ENCODE peak calls at places on chromosomes 5 and 9, in seven cellular contexts. One of them, this sample, is unnamed.

GRCh38 chr5:119313207-119313606 is 42.6 kb upstream of the TNFAIP8 start:
- DNase-seq in activated naive CD8-positive, alpha-beta T cell treated with anti-CD3 and anti-CD28 coated beads, Interleukin-2, amount 50 U/mL, for 16 hours: no peak
- DNase-seq in NCI-H1092 treated with DMSO at 0.1 percent for 48 hours: no peak
- DNase-seq in right atrium auricular region: no peak
- DNase-seq in effector memory CD8-positive, alpha-beta T cell: no peak
- DNase-seq in transverse colon: no peak
- DNase-seq in stimulated activated CD4-positive, alpha-beta T cell treated with anti-CD3 and anti-CD28 coated beads, Interleukin-15, amount 100 ng/mL, for 24 hours: no peak
- DNase-seq in this sample: peak

GRCh38 chr9:125633116-125633743 is 73.8 kb downstream of the MAPKAP1 start:
- DNase-seq in right atrium auricular region: no peak
- DNase-seq in transverse colon: no peak
- DNase-seq in activated naive CD8-positive, alpha-beta T cell treated with anti-CD3 and anti-CD28 coated beads, Interleukin-2, amount 50 U/mL, for 16 hours: no peak
- DNase-seq in NCI-H1092 treated with DMSO at 0.1 percent for 48 hours: no peak
- DNase-seq in stimulated activated CD4-positive, alpha-beta T cell treated with anti-CD3 and anti-CD28 coated beads, Interleukin-15, amount 100 ng/mL, for 24 hours: no peak
- DNase-seq in effector memory CD8-positive, alpha-beta T cell: no peak
- DNase-seq in this sample: no peak

GRCh38 chr5:8320244-8320643 is 451.3 kb downstream of the MTRR start:
- DNase-seq in right atrium auricular region: no peak
- DNase-seq in stimulated activated CD4-positive, alpha-beta T cell treated with anti-CD3 and anti-CD28 coated beads, Interleukin-15, amount 100 ng/mL, for 24 hours: no peak
- DNase-seq in NCI-H1092 treated with DMSO at 0.1 percent for 48 hours: no peak
- DNase-seq in effector memory CD8-positive, alpha-beta T cell: no peak
- DNase-seq in activated naive CD8-positive, alpha-beta T cell treated with anti-CD3 and anti-CD28 coated beads, Interleukin-2, amount 50 U/mL, for 16 hours: no peak
- DNase-seq in transverse colon: no peak
- DNase-seq in this sample: no peak

GRCh38 chr5:26343801-26344310 is 694.5 kb downstream of the CDH9 start:
- DNase-seq in activated naive CD8-positive, alpha-beta T cell treated with anti-CD3 and anti-CD28 coated beads, Interleukin-2, amount 50 U/mL, for 16 hours: no peak
- DNase-seq in right atrium auricular region: no peak
- DNase-seq in stimulated activated CD4-positive, alpha-beta T cell treated with anti-CD3 and anti-CD28 coated beads, Interleukin-15, amount 100 ng/mL, for 24 hours: no peak
- DNase-seq in NCI-H1092 treated with DMSO at 0.1 percent for 48 hours: no peak
- DNase-seq in transverse colon: no peak
- DNase-seq in effector memory CD8-positive, alpha-beta T cell: no peak
- DNase-seq in this sample: no peak

GRCh38 chr5:158117467-158118165 is 258.7 kb upstream of the CLINT1 start:
- DNase-seq in NCI-H1092 treated with DMSO at 0.1 percent for 48 hours: no peak
- DNase-seq in stimulated activated CD4-positive, alpha-beta T cell treated with anti-CD3 and anti-CD28 coated beads, Interleukin-15, amount 100 ng/mL, for 24 hours: no peak
- DNase-seq in effector memory CD8-positive, alpha-beta T cell: no peak
- DNase-seq in transverse colon: no peak
- DNase-seq in activated naive CD8-positive, alpha-beta T cell treated with anti-CD3 and anti-CD28 coated beads, Interleukin-2, amount 50 U/mL, for 16 hours: no peak
- DNase-seq in right atrium auricular region: no peak
- DNase-seq in this sample: no peak

GRCh38 chr9:77647659-77648457 is at the start of gene GNA14:
- DNase-seq in effector memory CD8-positive, alpha-beta T cell: no peak
- DNase-seq in right atrium auricular region: peak
- DNase-seq in transverse colon: peak
- DNase-seq in activated naive CD8-positive, alpha-beta T cell treated with anti-CD3 and anti-CD28 coated beads, Interleukin-2, amount 50 U/mL, for 16 hours: no peak
- DNase-seq in stimulated activated CD4-positive, alpha-beta T cell treated with anti-CD3 and anti-CD28 coated beads, Interleukin-15, amount 100 ng/mL, for 24 hours: peak
- DNase-seq in NCI-H1092 treated with DMSO at 0.1 percent for 48 hours: peak
- DNase-seq in this sample: peak

GRCh38 chr5:80125022-80125961 is 90.1 kb downstream of the THBS4 start:
- DNase-seq in effector memory CD8-positive, alpha-beta T cell: no peak
- DNase-seq in activated naive CD8-positive, alpha-beta T cell treated with anti-CD3 and anti-CD28 coated beads, Interleukin-2, amount 50 U/mL, for 16 hours: no peak
- DNase-seq in NCI-H1092 treated with DMSO at 0.1 percent for 48 hours: no peak
- DNase-seq in stimulated activated CD4-positive, alpha-beta T cell treated with anti-CD3 and anti-CD28 coated beads, Interleukin-15, amount 100 ng/mL, for 24 hours: no peak
- DNase-seq in right atrium auricular region: no peak
- DNase-seq in transverse colon: no peak
- DNase-seq in this sample: no peak

GRCh38 chr5:100130307-100130706 is 404.9 kb upstream of the FAM174A start:
- DNase-seq in effector memory CD8-positive, alpha-beta T cell: no peak
- DNase-seq in stimulated activated CD4-positive, alpha-beta T cell treated with anti-CD3 and anti-CD28 coated beads, Interleukin-15, amount 100 ng/mL, for 24 hours: no peak
- DNase-seq in right atrium auricular region: no peak
- DNase-seq in transverse colon: no peak
- DNase-seq in NCI-H1092 treated with DMSO at 0.1 percent for 48 hours: no peak
- DNase-seq in activated naive CD8-positive, alpha-beta T cell treated with anti-CD3 and anti-CD28 coated beads, Interleukin-2, amount 50 U/mL, for 16 hours: no peak
- DNase-seq in this sample: no peak

GRCh38 chr5:151717390-151717789 is 30.7 kb upstream of the SPARC start:
- DNase-seq in right atrium auricular region: no peak
- DNase-seq in effector memory CD8-positive, alpha-beta T cell: no peak
- DNase-seq in stimulated activated CD4-positive, alpha-beta T cell treated with anti-CD3 and anti-CD28 coated beads, Interleukin-15, amount 100 ng/mL, for 24 hours: no peak
- DNase-seq in transverse colon: no peak
- DNase-seq in NCI-H1092 treated with DMSO at 0.1 percent for 48 hours: no peak
- DNase-seq in activated naive CD8-positive, alpha-beta T cell treated with anti-CD3 and anti-CD28 coated beads, Interleukin-2, amount 50 U/mL, for 16 hours: no peak
- DNase-seq in this sample: no peak

GRCh38 chr5:14356305-14356704 is 213.2 kb downstream of the TRIO start:
- DNase-seq in activated naive CD8-positive, alpha-beta T cell treated with anti-CD3 and anti-CD28 coated beads, Interleukin-2, amount 50 U/mL, for 16 hours: no peak
- DNase-seq in transverse colon: no peak
- DNase-seq in NCI-H1092 treated with DMSO at 0.1 percent for 48 hours: no peak
- DNase-seq in right atrium auricular region: no peak
- DNase-seq in stimulated activated CD4-positive, alpha-beta T cell treated with anti-CD3 and anti-CD28 coated beads, Interleukin-15, amount 100 ng/mL, for 24 hours: no peak
- DNase-seq in effector memory CD8-positive, alpha-beta T cell: no peak
- DNase-seq in this sample: no peak

GRCh38 chr5:174384509-174384947 is 339.0 kb downstream of the NSG2 start:
- DNase-seq in transverse colon: peak
- DNase-seq in activated naive CD8-positive, alpha-beta T cell treated with anti-CD3 and anti-CD28 coated beads, Interleukin-2, amount 50 U/mL, for 16 hours: no peak
- DNase-seq in stimulated activated CD4-positive, alpha-beta T cell treated with anti-CD3 and anti-CD28 coated beads, Interleukin-15, amount 100 ng/mL, for 24 hours: no peak
- DNase-seq in NCI-H1092 treated with DMSO at 0.1 percent for 48 hours: no peak
- DNase-seq in effector memory CD8-positive, alpha-beta T cell: no peak
- DNase-seq in right atrium auricular region: no peak
- DNase-seq in this sample: no peak

GRCh38 chr5:73454379-73455036 is 5.9 kb upstream of the FOXD1 start:
- DNase-seq in NCI-H1092 treated with DMSO at 0.1 percent for 48 hours: peak
- DNase-seq in activated naive CD8-positive, alpha-beta T cell treated with anti-CD3 and anti-CD28 coated beads, Interleukin-2, amount 50 U/mL, for 16 hours: no peak
- DNase-seq in stimulated activated CD4-positive, alpha-beta T cell treated with anti-CD3 and anti-CD28 coated beads, Interleukin-15, amount 100 ng/mL, for 24 hours: peak
- DNase-seq in right atrium auricular region: no peak
- DNase-seq in effector memory CD8-positive, alpha-beta T cell: peak
- DNase-seq in transverse colon: peak
- DNase-seq in this sample: peak

GRCh38 chr5:37776826-37777225 is 63.0 kb downstream of the GDNF start:
- DNase-seq in right atrium auricular region: no peak
- DNase-seq in transverse colon: peak
- DNase-seq in NCI-H1092 treated with DMSO at 0.1 percent for 48 hours: no peak
- DNase-seq in effector memory CD8-positive, alpha-beta T cell: no peak
- DNase-seq in activated naive CD8-positive, alpha-beta T cell treated with anti-CD3 and anti-CD28 coated beads, Interleukin-2, amount 50 U/mL, for 16 hours: no peak
- DNase-seq in stimulated activated CD4-positive, alpha-beta T cell treated with anti-CD3 and anti-CD28 coated beads, Interleukin-15, amount 100 ng/mL, for 24 hours: no peak
- DNase-seq in this sample: no peak

GRCh38 chr9:14895806-14896205 is 14.4 kb downstream of the FREM1 start:
- DNase-seq in activated naive CD8-positive, alpha-beta T cell treated with anti-CD3 and anti-CD28 coated beads, Interleukin-2, amount 50 U/mL, for 16 hours: no peak
- DNase-seq in NCI-H1092 treated with DMSO at 0.1 percent for 48 hours: no peak
- DNase-seq in stimulated activated CD4-positive, alpha-beta T cell treated with anti-CD3 and anti-CD28 coated beads, Interleukin-15, amount 100 ng/mL, for 24 hours: no peak
- DNase-seq in effector memory CD8-positive, alpha-beta T cell: no peak
- DNase-seq in right atrium auricular region: no peak
- DNase-seq in transverse colon: no peak
- DNase-seq in this sample: no peak

GRCh38 chr9:124045076-124045829 is 33.7 kb downstream of the LHX2 start:
- DNase-seq in effector memory CD8-positive, alpha-beta T cell: no peak
- DNase-seq in stimulated activated CD4-positive, alpha-beta T cell treated with anti-CD3 and anti-CD28 coated beads, Interleukin-15, amount 100 ng/mL, for 24 hours: peak
- DNase-seq in activated naive CD8-positive, alpha-beta T cell treated with anti-CD3 and anti-CD28 coated beads, Interleukin-2, amount 50 U/mL, for 16 hours: no peak
- DNase-seq in NCI-H1092 treated with DMSO at 0.1 percent for 48 hours: peak
- DNase-seq in right atrium auricular region: peak
- DNase-seq in transverse colon: peak
- DNase-seq in this sample: peak

GRCh38 chr9:122350577-122351355 is 20.1 kb upstream of the PTGS1 start:
- DNase-seq in activated naive CD8-positive, alpha-beta T cell treated with anti-CD3 and anti-CD28 coated beads, Interleukin-2, amount 50 U/mL, for 16 hours: peak
- DNase-seq in stimulated activated CD4-positive, alpha-beta T cell treated with anti-CD3 and anti-CD28 coated beads, Interleukin-15, amount 100 ng/mL, for 24 hours: peak
- DNase-seq in right atrium auricular region: peak
- DNase-seq in effector memory CD8-positive, alpha-beta T cell: peak
- DNase-seq in transverse colon: peak
- DNase-seq in NCI-H1092 treated with DMSO at 0.1 percent for 48 hours: peak
- DNase-seq in this sample: peak

GRCh38 chr9:83934569-83935275 is 13.5 kb upstream of the KIF27 start:
- DNase-seq in stimulated activated CD4-positive, alpha-beta T cell treated with anti-CD3 and anti-CD28 coated beads, Interleukin-15, amount 100 ng/mL, for 24 hours: no peak
- DNase-seq in right atrium auricular region: no peak
- DNase-seq in NCI-H1092 treated with DMSO at 0.1 percent for 48 hours: no peak
- DNase-seq in effector memory CD8-positive, alpha-beta T cell: no peak
- DNase-seq in activated naive CD8-positive, alpha-beta T cell treated with anti-CD3 and anti-CD28 coated beads, Interleukin-2, amount 50 U/mL, for 16 hours: no peak
- DNase-seq in transverse colon: no peak
- DNase-seq in this sample: no peak

GRCh38 chr9:36306481-36307306 is 48.4 kb upstream of the GNE start:
- DNase-seq in effector memory CD8-positive, alpha-beta T cell: no peak
- DNase-seq in NCI-H1092 treated with DMSO at 0.1 percent for 48 hours: no peak
- DNase-seq in right atrium auricular region: no peak
- DNase-seq in transverse colon: peak
- DNase-seq in activated naive CD8-positive, alpha-beta T cell treated with anti-CD3 and anti-CD28 coated beads, Interleukin-2, amount 50 U/mL, for 16 hours: no peak
- DNase-seq in stimulated activated CD4-positive, alpha-beta T cell treated with anti-CD3 and anti-CD28 coated beads, Interleukin-15, amount 100 ng/mL, for 24 hours: peak
- DNase-seq in this sample: peak

GRCh38 chr5:1386274-1386717 is 41.4 kb upstream of the CLPTM1L start:
- DNase-seq in activated naive CD8-positive, alpha-beta T cell treated with anti-CD3 and anti-CD28 coated beads, Interleukin-2, amount 50 U/mL, for 16 hours: peak
- DNase-seq in right atrium auricular region: no peak
- DNase-seq in NCI-H1092 treated with DMSO at 0.1 percent for 48 hours: peak
- DNase-seq in transverse colon: peak
- DNase-seq in effector memory CD8-positive, alpha-beta T cell: peak
- DNase-seq in stimulated activated CD4-positive, alpha-beta T cell treated with anti-CD3 and anti-CD28 coated beads, Interleukin-15, amount 100 ng/mL, for 24 hours: peak
- DNase-seq in this sample: peak

GRCh38 chr5:178111925-178112324 is 1.4 kb upstream of the N4BP3 start:
- DNase-seq in activated naive CD8-positive, alpha-beta T cell treated with anti-CD3 and anti-CD28 coated beads, Interleukin-2, amount 50 U/mL, for 16 hours: no peak
- DNase-seq in NCI-H1092 treated with DMSO at 0.1 percent for 48 hours: no peak
- DNase-seq in effector memory CD8-positive, alpha-beta T cell: no peak
- DNase-seq in transverse colon: no peak
- DNase-seq in stimulated activated CD4-positive, alpha-beta T cell treated with anti-CD3 and anti-CD28 coated beads, Interleukin-15, amount 100 ng/mL, for 24 hours: no peak
- DNase-seq in right atrium auricular region: no peak
- DNase-seq in this sample: no peak

GRCh38 chr5:109016300-109016699 is 268.6 kb downstream of the FER start:
- DNase-seq in transverse colon: no peak
- DNase-seq in activated naive CD8-positive, alpha-beta T cell treated with anti-CD3 and anti-CD28 coated beads, Interleukin-2, amount 50 U/mL, for 16 hours: no peak
- DNase-seq in stimulated activated CD4-positive, alpha-beta T cell treated with anti-CD3 and anti-CD28 coated beads, Interleukin-15, amount 100 ng/mL, for 24 hours: no peak
- DNase-seq in effector memory CD8-positive, alpha-beta T cell: no peak
- DNase-seq in NCI-H1092 treated with DMSO at 0.1 percent for 48 hours: no peak
- DNase-seq in right atrium auricular region: no peak
- DNase-seq in this sample: no peak

GRCh38 chr9:132242621-132243155 is 80.8 kb downstream of the NTNG2 start:
- DNase-seq in effector memory CD8-positive, alpha-beta T cell: no peak
- DNase-seq in right atrium auricular region: no peak
- DNase-seq in stimulated activated CD4-positive, alpha-beta T cell treated with anti-CD3 and anti-CD28 coated beads, Interleukin-15, amount 100 ng/mL, for 24 hours: no peak
- DNase-seq in activated naive CD8-positive, alpha-beta T cell treated with anti-CD3 and anti-CD28 coated beads, Interleukin-2, amount 50 U/mL, for 16 hours: no peak
- DNase-seq in transverse colon: no peak
- DNase-seq in NCI-H1092 treated with DMSO at 0.1 percent for 48 hours: no peak
- DNase-seq in this sample: no peak

GRCh38 chr5:163705983-163706771 is 200.8 kb downstream of the MAT2B start:
- DNase-seq in NCI-H1092 treated with DMSO at 0.1 percent for 48 hours: no peak
- DNase-seq in activated naive CD8-positive, alpha-beta T cell treated with anti-CD3 and anti-CD28 coated beads, Interleukin-2, amount 50 U/mL, for 16 hours: no peak
- DNase-seq in effector memory CD8-positive, alpha-beta T cell: no peak
- DNase-seq in stimulated activated CD4-positive, alpha-beta T cell treated with anti-CD3 and anti-CD28 coated beads, Interleukin-15, amount 100 ng/mL, for 24 hours: no peak
- DNase-seq in right atrium auricular region: no peak
- DNase-seq in transverse colon: no peak
- DNase-seq in this sample: no peak

GRCh38 chr5:98872679-98873078 is 56.1 kb downstream of the CHD1 start:
- DNase-seq in right atrium auricular region: no peak
- DNase-seq in NCI-H1092 treated with DMSO at 0.1 percent for 48 hours: no peak
- DNase-seq in effector memory CD8-positive, alpha-beta T cell: no peak
- DNase-seq in transverse colon: no peak
- DNase-seq in activated naive CD8-positive, alpha-beta T cell treated with anti-CD3 and anti-CD28 coated beads, Interleukin-2, amount 50 U/mL, for 16 hours: no peak
- DNase-seq in stimulated activated CD4-positive, alpha-beta T cell treated with anti-CD3 and anti-CD28 coated beads, Interleukin-15, amount 100 ng/mL, for 24 hours: no peak
- DNase-seq in this sample: no peak

GRCh38 chr9:127549218-127549617 is 62.9 kb upstream of the STXBP1 start:
- DNase-seq in right atrium auricular region: no peak
- DNase-seq in NCI-H1092 treated with DMSO at 0.1 percent for 48 hours: no peak
- DNase-seq in activated naive CD8-positive, alpha-beta T cell treated with anti-CD3 and anti-CD28 coated beads, Interleukin-2, amount 50 U/mL, for 16 hours: no peak
- DNase-seq in stimulated activated CD4-positive, alpha-beta T cell treated with anti-CD3 and anti-CD28 coated beads, Interleukin-15, amount 100 ng/mL, for 24 hours: no peak
- DNase-seq in transverse colon: no peak
- DNase-seq in effector memory CD8-positive, alpha-beta T cell: no peak
- DNase-seq in this sample: no peak

GRCh38 chr9:124293712-124294504 is 36.2 kb downstream of the NEK6 start:
- DNase-seq in activated naive CD8-positive, alpha-beta T cell treated with anti-CD3 and anti-CD28 coated beads, Interleukin-2, amount 50 U/mL, for 16 hours: no peak
- DNase-seq in right atrium auricular region: no peak
- DNase-seq in stimulated activated CD4-positive, alpha-beta T cell treated with anti-CD3 and anti-CD28 coated beads, Interleukin-15, amount 100 ng/mL, for 24 hours: no peak
- DNase-seq in effector memory CD8-positive, alpha-beta T cell: no peak
- DNase-seq in NCI-H1092 treated with DMSO at 0.1 percent for 48 hours: no peak
- DNase-seq in transverse colon: no peak
- DNase-seq in this sample: peak

GRCh38 chr9:120531683-120532300 is 48.2 kb downstream of the CDK5RAP2 start:
- DNase-seq in stimulated activated CD4-positive, alpha-beta T cell treated with anti-CD3 and anti-CD28 coated beads, Interleukin-15, amount 100 ng/mL, for 24 hours: no peak
- DNase-seq in right atrium auricular region: no peak
- DNase-seq in effector memory CD8-positive, alpha-beta T cell: no peak
- DNase-seq in activated naive CD8-positive, alpha-beta T cell treated with anti-CD3 and anti-CD28 coated beads, Interleukin-2, amount 50 U/mL, for 16 hours: no peak
- DNase-seq in NCI-H1092 treated with DMSO at 0.1 percent for 48 hours: peak
- DNase-seq in transverse colon: peak
- DNase-seq in this sample: no peak